ENCODE peak calls at places on chromosome 14, in seven cellular contexts. S, K, M, F, N, J and V are unnamed samples.

GRCh38 chr14:81594012-81594411 is 60.4 kb upstream of the SEL1L start:
- DNase-seq in F (no peak), J (no peak), N (peak), S (no peak), K (peak), M (no peak), V (peak)

GRCh38 chr14:93926873-93927571 is at the start of gene FAM181A:
- DNase-seq in J (no peak), N (peak), S (no peak), K (no peak), F (no peak), M (peak), V (no peak)

GRCh38 chr14:104686624-104687517 is 2.5 kb upstream of the INF2 start:
- DNase-seq in N (no peak), F (no peak), M (no peak), J (no peak), K (no peak), S (no peak), V (no peak)

GRCh38 chr14:81386379-81386778 is 13.7 kb downstream of the STON2 start:
- DNase-seq in F (no peak), M (no peak), J (no peak), S (no peak), N (no peak), K (no peak), V (no peak)

GRCh38 chr14:103188691-103189480 is 65.6 kb downstream of the TNFAIP2 start:
- DNase-seq in S (no peak), J (no peak), K (no peak), N (peak), M (peak), F (no peak), V (no peak)

GRCh38 chr14:89294060-89294459 is 123.0 kb downstream of the FOXN3 start:
- DNase-seq in N (no peak), J (no peak), K (no peak), S (no peak), F (no peak), M (no peak), V (no peak)

GRCh38 chr14:91241848-91242247 is 2.7 kb downstream of the GPR68 start:
- DNase-seq in M (no peak), J (no peak), F (no peak), S (no peak), N (no peak), K (no peak), V (no peak)

GRCh38 chr14:99480856-99481744 is at the start of the genes CCNK and SETD3:
- DNase-seq in S (peak), J (peak), F (peak), N (peak), K (peak), M (peak), V (peak)

GRCh38 chr14:61178226-61179060 is 102.7 kb downstream of the TMEM30B start:
- DNase-seq in F (peak), N (no peak), J (peak), M (no peak), S (peak), K (no peak), V (no peak)

GRCh38 chr14:36221097-36221496 is 44.6 kb upstream of the PTCSC3 start:
- DNase-seq in N (no peak), K (no peak), S (no peak), J (no peak), M (no peak), F (no peak), V (no peak)

GRCh38 chr14:89226789-89227489 is 190.1 kb downstream of the FOXN3 start:
- DNase-seq in S (peak), K (peak), J (no peak), N (no peak), F (no peak), M (no peak), V (no peak)

GRCh38 chr14:80663541-80663940 is 278.0 kb downstream of the CEP128 start:
- DNase-seq in J (no peak), M (no peak), S (no peak), F (no peak), K (no peak), N (no peak), V (no peak)

GRCh38 chr14:33941727-33942126 is 9.1 kb downstream of the EGLN3 start:
- DNase-seq in N (no peak), J (no peak), K (no peak), F (no peak), M (no peak), S (no peak), V (no peak)

GRCh38 chr14:60563113-60563512 is 54.2 kb downstream of the SIX6 start:
- DNase-seq in F (peak), J (peak), M (no peak), N (no peak), K (no peak), S (peak), V (no peak)

GRCh38 chr14:20624495-20625070 is 16.9 kb downstream of the OR6S1 start:
- DNase-seq in J (peak), F (peak), N (peak), S (peak), K (peak), M (peak), V (no peak)

GRCh38 chr14:59788176-59788575 is 82.4 kb downstream of the RTN1 start:
- DNase-seq in K (no peak), J (no peak), F (no peak), M (no peak), N (no peak), S (no peak), V (no peak)

GRCh38 chr14:63543826-63544320 is 696 bp upstream of the PPP2R5E start:
- DNase-seq in F (no peak), S (peak), N (peak), M (no peak), K (no peak), J (no peak), V (no peak)

GRCh38 chr14:68630081-68630571 is 162.7 kb downstream of the ZFP36L1 start:
- DNase-seq in F (no peak), S (no peak), M (no peak), N (no peak), K (no peak), J (no peak), V (no peak)

GRCh38 chr14:93971635-93972027 is 4.7 kb downstream of the ASB2 start:
- DNase-seq in S (no peak), M (no peak), K (no peak), F (no peak), J (no peak), N (no peak), V (no peak)

GRCh38 chr14:76775695-76776305 is 14.5 kb downstream of the VASH1 start:
- DNase-seq in S (no peak), J (no peak), F (no peak), K (no peak), N (no peak), M (no peak), V (no peak)

GRCh38 chr14:76918751-76919421 is 92.7 kb downstream of the LRRC74A start:
- DNase-seq in M (peak), J (peak), F (peak), K (peak), S (peak), N (no peak), V (no peak)

GRCh38 chr14:87102979-87103378 is 890.0 kb downstream of the GALC start:
- DNase-seq in K (no peak), M (no peak), S (no peak), N (no peak), J (no peak), F (peak), V (no peak)

GRCh38 chr14:63134801-63135200 is 69.4 kb upstream of the RHOJ start:
- DNase-seq in N (no peak), F (peak), K (no peak), M (no peak), J (peak), S (peak), V (no peak)

GRCh38 chr14:102085503-102085902 is 1.3 kb downstream of the HSP90AA1 start:
- DNase-seq in M (no peak), S (no peak), N (no peak), K (no peak), J (no peak), F (no peak), V (no peak)

GRCh38 chr14:99592933-99593753 is 10.9 kb downstream of the CCDC85C start:
- DNase-seq in S (no peak), J (no peak), K (no peak), M (no peak), F (no peak), N (no peak), V (no peak)

GRCh38 chr14:92613008-92613658 is 99.6 kb downstream of the RIN3 start:
- DNase-seq in F (peak), N (peak), K (peak), S (no peak), J (no peak), M (peak), V (no peak)
- TF ChIP-seq CTCF in F (peak), N (peak), K (no peak), S (peak), J (peak), M (peak), V (peak)

GRCh38 chr14:73775339-73776193 is 61.4 kb upstream of the PNMA1 start:
- DNase-seq in F (no peak), J (no peak), S (no peak), N (no peak), K (no peak), M (no peak), V (no peak)

GRCh38 chr14:73774671-73775070 is 60.5 kb upstream of the PNMA1 start:
- DNase-seq in J (no peak), M (no peak), N (no peak), K (no peak), S (no peak), F (no peak), V (no peak)

GRCh38 chr14:73778736-73779135 is 64.6 kb upstream of the PNMA1 start:
- DNase-seq in M (no peak), J (no peak), S (no peak), K (no peak), N (no peak), F (no peak), V (no peak)

GRCh38 chr14:73776194-73776537 is 62.0 kb upstream of the PNMA1 start:
- DNase-seq in J (no peak), S (no peak), M (no peak), F (peak), K (no peak), N (no peak), V (no peak)

DNA sequence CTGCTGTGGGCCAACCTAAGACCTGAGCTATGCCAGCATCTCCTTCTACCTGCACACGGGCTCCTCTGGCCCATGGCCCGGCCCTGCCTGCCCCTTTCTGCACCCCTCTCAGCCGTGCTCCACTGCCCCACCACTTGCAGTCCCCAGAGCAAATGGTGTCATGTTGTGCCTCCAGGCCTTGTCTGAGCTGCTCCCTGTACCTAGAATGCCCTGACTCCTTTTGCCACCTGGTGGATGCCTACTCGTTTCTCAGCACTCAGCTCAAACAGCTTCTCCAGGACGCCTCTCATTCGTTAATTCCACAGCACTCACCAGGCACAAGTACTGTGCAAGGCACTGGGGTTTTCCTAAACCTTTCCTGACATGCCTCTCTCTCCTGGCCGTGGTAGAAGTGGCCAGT is 63.2 kb upstream of the PNMA1 start:
- DNase-seq in N (no peak), F (no peak), S (no peak), K (no peak), J (no peak), M (no peak), V (no peak)
- TF ChIP-seq CTCF in N (no peak), F (no peak), S (no peak), K (no peak), J (no peak), M (no peak), V (no peak)

GRCh38 chr14:52013984-52014600 is 24.7 kb downstream of the RTRAF start:
- DNase-seq in J (no peak), K (no peak), F (no peak), N (peak), M (peak), S (no peak), V (no peak)
- TF ChIP-seq CTCF in J (peak), K (no peak), F (peak), N (peak), M (no peak), S (peak), V (peak)

GRCh38 chr14:74904623-74905503 is 18.2 kb downstream of the RPS6KL1 start:
- DNase-seq in F (no peak), K (peak), M (no peak), N (no peak), S (no peak), J (no peak), V (no peak)

GRCh38 chr14:74907744-74908143 is 15.3 kb downstream of the RPS6KL1 start:
- DNase-seq in F (no peak), K (no peak), M (no peak), S (no peak), N (no peak), J (no peak), V (no peak)

GRCh38 chr14:74905595-74906142 is 17.4 kb downstream of the RPS6KL1 start:
- DNase-seq in M (peak), N (peak), K (peak), J (no peak), F (no peak), S (peak), V (peak)

GRCh38 chr14:74908861-74909341 is 14.2 kb downstream of the RPS6KL1 start:
- DNase-seq in M (no peak), S (no peak), J (no peak), N (no peak), K (no peak), F (no peak), V (no peak)

DNA sequence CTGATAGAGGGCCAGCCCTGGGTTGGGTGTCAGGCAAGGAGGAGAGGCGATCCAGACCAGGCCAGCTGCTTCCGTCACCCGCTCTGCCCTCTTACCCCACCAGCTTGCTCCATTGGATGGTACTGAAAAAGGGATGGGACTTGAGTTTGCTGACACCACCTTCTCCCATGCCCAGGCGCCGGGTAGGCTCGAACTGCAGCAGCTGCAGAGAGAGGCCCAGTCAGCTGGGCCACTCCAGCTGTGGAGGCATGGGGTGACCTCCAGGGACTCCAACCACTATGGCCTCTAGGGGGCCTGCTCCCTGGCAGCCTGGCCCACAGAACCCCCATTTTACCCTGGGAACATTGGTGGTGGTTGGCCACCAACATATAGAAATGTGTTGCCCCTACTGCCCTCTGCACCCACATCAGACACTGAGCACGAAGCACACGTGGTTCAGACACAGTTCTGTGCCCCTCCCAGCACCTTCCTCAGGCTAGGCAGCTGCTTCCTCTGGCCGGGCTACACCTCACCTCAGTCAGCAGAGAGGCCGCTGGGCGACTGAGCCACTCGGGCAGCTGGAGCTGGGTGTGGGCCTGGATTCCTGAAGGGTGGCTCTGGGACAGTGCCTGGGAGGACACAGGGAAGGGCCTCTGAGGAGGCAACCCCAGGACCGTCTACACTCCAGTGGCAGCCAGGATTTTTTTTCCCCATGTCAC is 16.0 kb downstream of the RPS6KL1 start:
- DNase-seq in J (no peak), N (no peak), S (no peak), K (no peak), F (no peak), M (no peak), V (no peak)
- TF ChIP-seq CTCF in J (peak), N (peak), S (peak), K (no peak), F (peak), M (no peak), V (no peak)

GRCh38 chr14:46250113-46250703 is 401.4 kb downstream of the RPL10L start:
- DNase-seq in S (peak), K (no peak), F (no peak), J (peak), N (no peak), M (no peak), V (no peak)
- TF ChIP-seq CTCF in S (peak), K (peak), F (peak), J (peak), N (peak), M (peak), V (peak)

GRCh38 chr14:50342211-50343080 is 30.3 kb downstream of the DMAC2L start:
- DNase-seq in J (peak), N (no peak), K (peak), M (peak), F (peak), S (peak), V (peak)
- TF ChIP-seq CTCF in J (peak), N (no peak), K (peak), M (no peak), F (peak), S (peak), V (peak)

GRCh38 chr14:65243766-65244442 is 141.6 kb upstream of the MAX start:
- DNase-seq in F (no peak), S (no peak), K (no peak), J (no peak), M (no peak), N (no peak), V (no peak)
- TF ChIP-seq CTCF in F (no peak), S (no peak), K (no peak), J (no peak), M (no peak), N (no peak), V (no peak)